ENCODE peak calls at places on chromosomes 1 and 21, in six cellular contexts. H is brain microvascular endothelial cell, V is nephron progenitor cell, X is head of caudate nucleus, D is anterior cingulate cortex, E is A549. M is an unnamed sample.

GRCh38 chr21:20774737-20775136 is 223.5 kb upstream of the NCAM2 start:
- DNase-seq in H (no peak), V (no peak), X (no peak), D (no peak), E (no peak), M (no peak)

GRCh38 chr1:107532318-107532717 is 391.5 kb downstream of the NTNG1 start:
- DNase-seq in H (no peak), V (no peak), X (no peak), D (no peak), E (no peak), M (no peak)

GRCh38 chr1:64886877-64887276 is 79.5 kb downstream of the JAK1 start:
- DNase-seq in H (no peak), V (no peak), X (no peak), D (no peak), E (no peak), M (no peak)

GRCh38 chr1:229710746-229711145 is 84.7 kb downstream of the URB2 start:
- DNase-seq in H (no peak), V (no peak), X (no peak), D (no peak), E (no peak), M (peak)

GRCh38 chr1:218705391-218705790 is 360.3 kb downstream of the TGFB2 start:
- DNase-seq in H (peak), V (no peak), X (no peak), D (no peak), E (peak), M (peak)

GRCh38 chr1:210250665-210250997 is 18.0 kb downstream of the SERTAD4 start:
- DNase-seq in H (no peak), V (peak), X (peak), D (peak), E (peak), M (peak)

GRCh38 chr1:30382496-30382895 is 340.9 kb downstream of the MATN1 start:
- DNase-seq in H (no peak), V (no peak), X (no peak), D (no peak), E (no peak), M (no peak)

GRCh38 chr1:202376247-202376646 is 27.7 kb downstream of the PPP1R12B start:
- DNase-seq in H (no peak), V (no peak), X (no peak), D (no peak), E (no peak), M (peak)

GRCh38 chr1:30857062-30857461 is 51.5 kb downstream of the SDC3 start:
- DNase-seq in H (no peak), V (no peak), X (no peak), D (no peak), E (no peak), M (no peak)

GRCh38 chr1:212077028-212077427 is 41.5 kb downstream of the DTL start:
- DNase-seq in H (no peak), V (no peak), X (no peak), D (no peak), E (no peak), M (no peak)

GRCh38 chr1:17795836-17796645 is 40.9 kb downstream of the ACTL8 start:
- DNase-seq in H (no peak), V (no peak), X (no peak), D (no peak), E (no peak), M (no peak)

GRCh38 chr1:232018512-232019340 is 392.1 kb downstream of the DISC1 start:
- DNase-seq in H (no peak), V (no peak), X (no peak), D (no peak), E (no peak), M (no peak)

GRCh38 chr21:40054403-40054802 is 187.2 kb downstream of the PCP4 start:
- DNase-seq in H (no peak), V (no peak), X (no peak), D (no peak), E (no peak), M (no peak)

GRCh38 chr21:34899760-34900159 is 149.3 kb downstream of the RUNX1 start:
- DNase-seq in H (no peak), V (no peak), X (no peak), D (no peak), E (no peak), M (no peak)

GRCh38 chr1:96992871-96993270 is 271.3 kb downstream of the PTBP2 start:
- DNase-seq in H (peak), V (no peak), X (no peak), D (no peak), E (no peak), M (peak)

GRCh38 chr1:99558539-99558938 is 87.4 kb upstream of the PALMD start:
- DNase-seq in H (no peak), V (no peak), X (no peak), D (no peak), E (no peak), M (no peak)

GRCh38 chr1:14487671-14488070 is 110.8 kb upstream of the KAZN start:
- DNase-seq in H (no peak), V (no peak), X (no peak), D (no peak), E (no peak), M (no peak)

GRCh38 chr1:39981957-39982356 is 27.0 kb downstream of the MFSD2A start:
- DNase-seq in H (peak), V (no peak), X (no peak), D (no peak), E (no peak), M (peak)

GRCh38 chr1:2859881-2860430 is 58.5 kb upstream of the TTC34 start:
- DNase-seq in H (no peak), V (no peak), X (no peak), D (no peak), E (no peak), M (no peak)

GRCh38 chr1:218701131-218701530 is 356.0 kb downstream of the TGFB2 start:
- DNase-seq in H (no peak), V (no peak), X (no peak), D (no peak), E (no peak), M (no peak)

GRCh38 chr21:41779659-41780058 is 12.8 kb upstream of the RIPK4 start:
- DNase-seq in H (no peak), V (no peak), X (no peak), D (no peak), E (no peak), M (no peak)

GRCh38 chr21:42039911-42040351 is 29.8 kb upstream of the ZBTB21 start:
- DNase-seq in H (peak), V (no peak), X (no peak), D (no peak), E (no peak), M (peak)

GRCh38 chr1:215003686-215004085 is 78.9 kb upstream of the KCNK2 start:
- DNase-seq in H (no peak), V (no peak), X (no peak), D (no peak), E (no peak), M (no peak)

GRCh38 chr1:108878678-108879077 is 1.9 kb downstream of the GPSM2 start:
- DNase-seq in H (no peak), V (no peak), X (no peak), D (no peak), E (no peak), M (no peak)

GRCh38 chr1:35173516-35174224 is 19.3 kb downstream of the SFPQ start:
- DNase-seq in H (no peak), V (no peak), X (no peak), D (no peak), E (no peak), M (no peak)

GRCh38 chr1:236893626-236894545 is 98.8 kb downstream of the MTR start:
- DNase-seq in H (no peak), V (no peak), X (no peak), D (peak), E (no peak), M (no peak)

GRCh38 chr1:84272401-84272800 is 29.1 kb upstream of the SAMD13 start:
- DNase-seq in H (no peak), V (no peak), X (no peak), D (no peak), E (no peak), M (no peak)

GRCh38 chr1:71565267-71565666 is 484.4 kb upstream of the ZRANB2 start:
- DNase-seq in H (no peak), V (no peak), X (no peak), D (no peak), E (no peak), M (peak)

GRCh38 chr1:231828182-231828920 is 201.8 kb downstream of the DISC1 start:
- DNase-seq in H (peak), V (no peak), X (no peak), D (no peak), E (peak), M (peak)

GRCh38 chr1:233042834-233043233 is 92.4 kb downstream of the NTPCR start:
- DNase-seq in H (no peak), V (no peak), X (no peak), D (no peak), E (no peak), M (no peak)

GRCh38 chr1:51000651-51001050 is 30.6 kb downstream of the CDKN2C start:
- DNase-seq in H (no peak), V (no peak), X (no peak), D (no peak), E (no peak), M (no peak)

GRCh38 chr1:97186381-97186780 is 464.8 kb downstream of the PTBP2 start:
- DNase-seq in H (peak), V (no peak), X (no peak), D (no peak), E (no peak), M (peak)

GRCh38 chr1:195763907-195764183 is 844.4 kb downstream of the KCNT2 start:
- DNase-seq in H (no peak), V (no peak), X (no peak), D (no peak), E (no peak), M (no peak)